ENCODE peak calls at places on chromosomes 5 and 9, in nine cellular contexts. F, Y, B, H, O, W, V, P and X are unnamed samples.

GRCh38 chr5:151601376-151601775 is 10.2 kb upstream of the FAT2 start:
- DNase-seq in V (peak), O (no peak), B (no peak), F (no peak), Y (no peak), P (no peak), H (no peak), W (no peak), X (no peak)

GRCh38 chr9:93027750-93028149 is 30.8 kb upstream of the SUSD3 start:
- DNase-seq in B (no peak), H (no peak), F (no peak), W (no peak), Y (no peak), V (no peak), O (no peak), P (no peak), X (no peak)

GRCh38 chr9:95060246-95060645 is 257.3 kb downstream of the FANCC start:
- DNase-seq in P (no peak), Y (no peak), O (no peak), V (no peak), B (no peak), F (no peak), W (no peak), H (no peak), X (no peak)

GRCh38 chr5:60455589-60455988 is 244.4 kb downstream of the DEPDC1B start:
- DNase-seq in H (no peak), O (no peak), V (no peak), F (no peak), Y (no peak), W (no peak), P (no peak), B (no peak), X (no peak)

GRCh38 chr5:151315998-151316597 is 12.5 kb upstream of the SLC36A3 start:
- DNase-seq in W (peak), B (no peak), H (peak), V (peak), Y (peak), P (peak), O (peak), F (peak), X (peak)

GRCh38 chr9:77128125-77128789 is 49.1 kb upstream of the VPS13A start:
- DNase-seq in F (no peak), P (no peak), W (no peak), Y (no peak), O (no peak), H (no peak), B (no peak), V (no peak), X (no peak)

GRCh38 chr9:102069969-102070368 is 331.5 kb upstream of the GRIN3A start:
- DNase-seq in B (no peak), H (no peak), Y (no peak), W (no peak), P (no peak), V (no peak), O (no peak), F (no peak), X (no peak)

GRCh38 chr5:110321117-110321516 is 405.4 kb downstream of the TMEM232 start:
- DNase-seq in O (no peak), Y (no peak), V (no peak), H (no peak), P (no peak), F (no peak), W (no peak), B (no peak), X (no peak)

GRCh38 chr9:33465596-33466564 is 7.8 kb downstream of the NOL6 start:
- DNase-seq in Y (no peak), H (no peak), F (no peak), B (no peak), V (peak), W (no peak), O (no peak), P (no peak), X (no peak)

GRCh38 chr5:181221105-181221791 is 1.8 kb upstream of the TRIM41 start:
- DNase-seq in W (peak), H (no peak), V (no peak), B (peak), Y (no peak), O (no peak), F (no peak), P (no peak), X (no peak)

GRCh38 chr9:127179633-127180401 is 57.4 kb upstream of the ANGPTL2 start:
- DNase-seq in Y (no peak), F (no peak), P (no peak), V (no peak), H (no peak), O (peak), B (no peak), W (peak), X (no peak)

GRCh38 chr9:95505676-95506437 is 10.9 kb downstream of the PTCH1 start:
- DNase-seq in B (no peak), W (peak), O (peak), P (peak), V (peak), Y (peak), F (peak), H (no peak), X (peak)

GRCh38 chr9:100602302-100602930 is 24.5 kb downstream of the CAVIN4 start:
- DNase-seq in B (no peak), V (peak), W (no peak), P (no peak), O (no peak), F (peak), Y (no peak), H (no peak), X (peak)

GRCh38 chr9:136671646-136672430 is 9.1 kb downstream of the EGFL7 start:
- DNase-seq in F (peak), P (no peak), B (peak), V (peak), W (no peak), O (no peak), Y (peak), H (no peak), X (peak)

GRCh38 chr9:70412678-70413426 is 1.6 kb downstream of the KLF9 start:
- DNase-seq in W (peak), V (peak), B (peak), H (peak), F (peak), Y (peak), O (peak), P (peak), X (peak)

GRCh38 chr9:79408617-79409016 is 163.1 kb upstream of the TLE4 start:
- DNase-seq in P (no peak), F (no peak), W (no peak), B (no peak), Y (no peak), O (no peak), H (no peak), V (no peak), X (no peak)

GRCh38 chr9:93025736-93026135 is 32.8 kb upstream of the SUSD3 start:
- DNase-seq in O (no peak), B (no peak), F (no peak), V (no peak), P (no peak), W (no peak), Y (no peak), H (no peak), X (no peak)

GRCh38 chr5:171541380-171541779 is 121.9 kb downstream of the FGF18 start:
- DNase-seq in W (no peak), B (no peak), F (no peak), Y (no peak), O (peak), V (no peak), P (no peak), H (no peak), X (no peak)

GRCh38 chr5:172113036-172113435 is 75.0 kb downstream of the STK10 start:
- DNase-seq in W (peak), V (no peak), P (peak), B (peak), O (no peak), F (no peak), H (no peak), Y (peak), X (peak)

GRCh38 chr5:25453500-25453899 is 808.7 kb upstream of the CDH10 start:
- DNase-seq in F (no peak), H (no peak), O (no peak), Y (no peak), V (no peak), W (no peak), P (no peak), B (no peak), X (no peak)

GRCh38 chr5:175538576-175538975 is 60.2 kb downstream of the SFXN1 start:
- DNase-seq in H (no peak), Y (no peak), F (no peak), P (no peak), O (no peak), W (no peak), B (no peak), V (no peak), X (no peak)

GRCh38 chr5:173835131-173835530 is 53.0 kb upstream of the CPEB4 start:
- DNase-seq in W (no peak), H (no peak), Y (no peak), P (no peak), B (no peak), V (no peak), F (no peak), O (no peak), X (no peak)

GRCh38 chr9:130919559-130920145 is 19.4 kb downstream of the FIBCD1 start:
- DNase-seq in O (no peak), W (no peak), H (no peak), B (no peak), F (no peak), P (no peak), Y (no peak), V (no peak), X (no peak)

GRCh38 chr5:69004127-69004526 is 89.7 kb upstream of the SLC30A5 start:
- DNase-seq in B (no peak), W (no peak), Y (no peak), P (no peak), H (no peak), V (no peak), O (no peak), F (no peak), X (no peak)

GRCh38 chr9:35700942-35701341 is 11.2 kb upstream of the TPM2 start:
- DNase-seq in P (no peak), Y (no peak), V (no peak), H (no peak), O (no peak), W (no peak), F (no peak), B (no peak), X (no peak)

GRCh38 chr5:108371263-108371662 is 10.6 kb downstream of the FBXL17 start:
- DNase-seq in W (no peak), Y (no peak), O (no peak), P (no peak), H (no peak), F (no peak), B (no peak), V (no peak), X (no peak)

GRCh38 chr9:136019041-136019680 is 58.0 kb upstream of the UBAC1 start:
- DNase-seq in Y (no peak), V (no peak), P (peak), F (no peak), W (no peak), B (no peak), H (no peak), O (no peak), X (no peak)

GRCh38 chr5:83562817-83563557 is 91.4 kb downstream of the VCAN start:
- DNase-seq in B (no peak), O (no peak), V (no peak), P (no peak), Y (no peak), H (no peak), W (no peak), F (no peak), X (no peak)